ENCODE peak calls at places on chromosomes 3 and 15, in eight cellular contexts. L, G, V, Q, P, H, S and M are unnamed samples.

GRCh38 chr3:42804831-42805821 is 836 bp upstream of the HIGD1A start:
- DNase-seq in G (peak; percentile 38), H (peak; percentile 14), P (peak; percentile 32), V (no peak), S (no peak), Q (no peak), L (no peak), M (peak; percentile 53)

GRCh38 chr15:92495468-92495867 is 101.8 kb downstream of the ST8SIA2 start:
- DNase-seq in G (no peak), Q (no peak), H (no peak), S (no peak), P (no peak), L (no peak), V (no peak), M (no peak)

GRCh38 chr3:152853196-152853595 is 18.3 kb downstream of the P2RY1 start:
- DNase-seq in P (no peak), G (no peak), Q (no peak), S (no peak), H (no peak), L (peak; percentile 10), V (no peak), M (no peak)

GRCh38 chr3:70780790-70781189 is 468.4 kb upstream of the MDFIC2 start:
- DNase-seq in S (no peak), V (no peak), H (no peak), G (no peak), L (no peak), Q (no peak), P (no peak), M (no peak)

GRCh38 chr3:160454995-160455394 is 5.4 kb upstream of the TRIM59 start:
- DNase-seq in V (peak; percentile 5), H (no peak), L (no peak), P (no peak), Q (no peak), S (no peak), G (no peak), M (no peak)

GRCh38 chr15:40245666-40246065 is 6.8 kb downstream of the PAK6 start:
- DNase-seq in S (no peak), L (no peak), V (no peak), G (no peak), H (no peak), P (no peak), Q (no peak), M (no peak)

GRCh38 chr3:74561881-74562280 is 52.6 kb downstream of the CNTN3 start:
- DNase-seq in S (no peak), Q (no peak), P (no peak), G (no peak), V (no peak), L (no peak), H (no peak), M (no peak)

GRCh38 chr3:110612045-110612444 is 459.6 kb upstream of the NECTIN3 start:
- DNase-seq in P (no peak), S (no peak), G (no peak), L (no peak), V (no peak), Q (no peak), H (no peak), M (no peak)

GRCh38 chr3:156434921-156435320 is 120.0 kb downstream of the SSR3 start:
- DNase-seq in H (no peak), S (no peak), P (no peak), Q (no peak), V (no peak), L (no peak), G (no peak), M (no peak)

GRCh38 chr15:23422946-23423708 is 23.9 kb downstream of the GOLGA6L2 start:
- DNase-seq in V (no peak), G (no peak), P (no peak), S (no peak), Q (peak; percentile 27), L (peak; percentile 3), H (no peak), M (no peak)

GRCh38 chr15:82183121-82184031 is 79.2 kb downstream of the EFL1 start:
- DNase-seq in S (no peak), H (no peak), Q (peak; percentile 71), L (peak; percentile 76), P (no peak), V (no peak), G (no peak), M (no peak)

GRCh38 chr15:26260517-26261133 is 397.5 kb upstream of the ATP10A start:
- DNase-seq in S (no peak), P (no peak), G (peak; percentile 58), H (peak; percentile 19), V (peak; percentile 8), Q (peak; percentile 2), L (peak; percentile 40), M (no peak)

GRCh38 chr3:47612178-47612577 is 33.5 kb upstream of the CSPG5 start:
- DNase-seq in L (peak; percentile 91), P (no peak), H (no peak), V (no peak), S (no peak), Q (peak; percentile 61), G (no peak), M (no peak)

GRCh38 chr3:120448707-120449650 is 1.8 kb downstream of the FSTL1 start:
- DNase-seq in S (peak; percentile 15), H (no peak), P (peak; percentile 41), Q (peak; percentile 88), V (no peak), L (peak; percentile 95), G (peak; percentile 50), M (no peak)

GRCh38 chr15:51024735-51025453 is 69.8 kb downstream of the TNFAIP8L3 start:
- DNase-seq in P (no peak), S (no peak), V (no peak), H (no peak), G (no peak), L (no peak), Q (no peak), M (no peak)

GRCh38 chr3:143441772-143442171 is 322.2 kb downstream of the CHST2 start:
- DNase-seq in V (no peak), H (no peak), S (no peak), Q (no peak), G (no peak), L (no peak), P (no peak), M (no peak)

GRCh38 chr15:70569139-70569717 is 194.1 kb downstream of the UACA start:
- DNase-seq in V (no peak), G (no peak), S (no peak), L (peak; percentile 92), P (no peak), Q (peak; percentile 87), H (no peak), M (no peak)

GRCh38 chr15:48096813-48097212 is 24.0 kb upstream of the SLC24A5 start:
- DNase-seq in G (no peak), H (no peak), L (peak; percentile 92), Q (peak; percentile 75), V (no peak), S (no peak), P (no peak), M (no peak)

GRCh38 chr3:123084192-123084591 is 17.4 kb downstream of the PDIA5 start:
- DNase-seq in S (no peak), P (no peak), G (no peak), H (no peak), Q (peak; percentile 40), V (no peak), L (no peak), M (no peak)

GRCh38 chr3:127822166-127822835 is at the start of gene MGLL:
- DNase-seq in P (peak; percentile 51), S (no peak), Q (peak; percentile 57), V (no peak), L (peak; percentile 59), H (no peak), G (peak; percentile 34), M (no peak)

GRCh38 chr15:62547584-62547983 is 382.5 kb upstream of the C2CD4B start:
- DNase-seq in L (no peak), G (no peak), S (peak; percentile 31), Q (no peak), V (no peak), H (no peak), P (no peak), M (no peak)

GRCh38 chr15:31088672-31089360 is 12.7 kb downstream of the TRPM1 start:
- DNase-seq in H (no peak), G (no peak), Q (no peak), S (no peak), P (no peak), V (no peak), L (no peak), M (no peak)

GRCh38 chr3:97883736-97884135 is 61.9 kb downstream of the CRYBG3 start:
- DNase-seq in H (no peak), L (no peak), V (no peak), S (no peak), G (no peak), Q (no peak), P (no peak), M (no peak)

GRCh38 chr3:127791221-127791913 is 30.9 kb downstream of the MGLL start:
- DNase-seq in H (no peak), S (no peak), L (peak; percentile 92), Q (peak; percentile 96), V (no peak), G (no peak), P (no peak), M (no peak)

GRCh38 chr15:62440310-62440709 is 275.2 kb upstream of the C2CD4B start:
- DNase-seq in V (no peak), S (no peak), H (no peak), P (no peak), G (no peak), L (peak; percentile 24), Q (no peak), M (no peak)

GRCh38 chr15:42158941-42159340 is 2.5 kb upstream of the PLA2G4F start:
- DNase-seq in V (no peak), Q (no peak), P (no peak), L (no peak), G (no peak), H (no peak), S (no peak), M (no peak)

GRCh38 chr3:127574880-127575878 is 15.4 kb downstream of the TPRA1 start:
- DNase-seq in Q (peak; percentile 88), H (peak; percentile 82), G (peak; percentile 90), S (peak; percentile 91), P (peak; percentile 81), V (peak; percentile 52), L (peak; percentile 94), M (peak; percentile 86)

GRCh38 chr3:102169915-102170479 is 264.8 kb upstream of the ZPLD1 start:
- DNase-seq in Q (no peak), G (no peak), P (no peak), S (no peak), L (peak; percentile 30), H (no peak), V (no peak), M (no peak)

GRCh38 chr15:68725736-68726135 is 95.0 kb downstream of the ANP32A start:
- DNase-seq in L (no peak), S (peak; percentile 30), P (peak; percentile 66), H (no peak), G (peak; percentile 17), V (no peak), Q (no peak), M (peak; percentile 24)

GRCh38 chr3:9615003-9615628 is 34.2 kb upstream of the MTMR14 start:
- DNase-seq in V (no peak), Q (no peak), S (no peak), P (no peak), H (no peak), L (no peak), G (no peak), M (no peak)

GRCh38 chr15:70479056-70479455 is 284.3 kb downstream of the UACA start:
- DNase-seq in G (no peak), L (no peak), S (no peak), H (no peak), V (no peak), Q (no peak), P (peak; percentile 9), M (no peak)

GRCh38 chr3:64687781-64688515 is at the start of gene ADAMTS9:
- DNase-seq in G (peak; percentile 85), Q (peak; percentile 27), V (no peak), L (peak; percentile 30), H (no peak), P (peak; percentile 89), S (peak; percentile 57), M (peak; percentile 51)

GRCh38 chr3:58052373-58053273 is 44.4 kb downstream of the FLNB start:
- DNase-seq in S (peak; percentile 90), L (peak; percentile 98), Q (peak; percentile 98), H (peak; percentile 31), V (no peak), G (no peak), P (peak; percentile 93), M (peak; percentile 73)

GRCh38 chr3:159486580-159486979 is 502.1 kb upstream of the IL12A start:
- DNase-seq in L (peak; percentile 6), Q (peak; percentile 41), P (no peak), G (peak; percentile 12), H (no peak), V (no peak), S (no peak), M (no peak)